ENCODE peak calls at places on chromosome 10, in five cellular contexts. K is fibroblast of lung, L is neural progenitor cell, R is HCT116, A is body of pancreas. M is an unnamed sample.
A peak's percentile ranks its signal among the peaks of the same experiment; 100 is the strongest.

GRCh38 chr10:123165445-123166072 is 11.4 kb downstream of the BUB3 start:
- DNase-seq in K (no peak), L (no peak), A (no peak), R (no peak), M (no peak)

GRCh38 chr10:30883116-30883515 is 148.5 kb downstream of the ZNF438 start:
- DNase-seq in A (no peak), L (no peak), R (no peak), K (no peak), M (no peak)

GRCh38 chr10:50636576-50636975 is 12.8 kb upstream of the SGMS1 start:
- DNase-seq in K (peak; percentile 51), R (no peak), L (no peak), A (no peak), M (no peak)

GRCh38 chr10:77103213-77103612 is 534.4 kb downstream of the KCNMA1 start:
- DNase-seq in R (no peak), K (no peak), A (no peak), L (no peak), M (no peak)

GRCh38 chr10:76086571-76087260 is 655.3 kb downstream of the LRMDA start:
- DNase-seq in R (no peak), A (peak; percentile 45), L (peak; percentile 28), K (peak; percentile 97), M (peak; percentile 94)

GRCh38 chr10:130040351-130040750 is 70.3 kb downstream of the C10orf143 start:
- DNase-seq in R (no peak), A (no peak), L (no peak), K (no peak), M (no peak)

GRCh38 chr10:7833210-7833609 is 14.9 kb downstream of the TAF3 start:
- DNase-seq in K (no peak), A (no peak), R (no peak), L (no peak), M (no peak)

GRCh38 chr10:56178210-56178609 is 182.8 kb downstream of the ZWINT start:
- DNase-seq in R (no peak), L (no peak), K (no peak), A (no peak), M (no peak)

GRCh38 chr10:120999868-121000267 is 148.7 kb downstream of the WDR11 start:
- DNase-seq in K (no peak), L (peak; percentile 38), A (no peak), R (no peak), M (no peak)

GRCh38 chr10:91864099-91864498 is 45.2 kb downstream of the FGFBP3 start:
- DNase-seq in A (no peak), K (no peak), R (no peak), L (no peak), M (no peak)

GRCh38 chr10:28254290-28254985 is 48.4 kb downstream of the MPP7 start:
- DNase-seq in A (peak; percentile 43), R (peak; percentile 75), L (no peak), K (peak; percentile 92), M (peak; percentile 68)

GRCh38 chr10:34954142-34954541 is 136.0 kb downstream of the CUL2 start:
- DNase-seq in L (no peak), A (peak; percentile 93), K (no peak), R (no peak), M (no peak)

GRCh38 chr10:6204341-6205191 is 1.8 kb downstream of the PFKFB3 start:
- DNase-seq in R (no peak), A (peak; percentile 73), K (peak; percentile 78), L (peak; percentile 88), M (peak; percentile 86)

GRCh38 chr10:34433241-34434076 is 381.6 kb downstream of the PARD3 start:
- DNase-seq in K (peak; percentile 64), R (no peak), A (no peak), L (no peak), M (peak; percentile 97)

GRCh38 chr10:77604941-77605351 is 32.7 kb downstream of the KCNMA1 start:
- DNase-seq in L (no peak), K (no peak), R (no peak), A (no peak), M (no peak)

GRCh38 chr10:102113956-102114857 is 6.0 kb downstream of the LDB1 start:
- DNase-seq in A (peak; percentile 18), R (no peak), K (peak; percentile 27), L (peak; percentile 73), M (no peak)

GRCh38 chr10:28503114-28503513 is 29.8 kb upstream of the WAC start:
- DNase-seq in A (peak; percentile 51), R (peak; percentile 27), L (no peak), K (peak; percentile 15), M (peak; percentile 6)

GRCh38 chr10:115171392-115171960 is 78.3 kb downstream of the ATRNL1 start:
- DNase-seq in A (no peak), R (peak; percentile 7), L (peak; percentile 3), K (peak; percentile 1), M (peak; percentile 18)

GRCh38 chr10:110471566-110472139 is 26.1 kb upstream of the DUSP5 start:
- DNase-seq in R (no peak), A (no peak), L (no peak), K (peak; percentile 88), M (peak; percentile 74)

GRCh38 chr10:74109452-74109851 is 41.2 kb downstream of the AP3M1 start:
- DNase-seq in L (no peak), K (no peak), A (no peak), R (no peak), M (no peak)

GRCh38 chr10:69262249-69262864 is 15.9 kb upstream of the HK1 start:
- DNase-seq in L (no peak), R (no peak), A (no peak), K (no peak), M (no peak)

GRCh38 chr10:88115968-88116367 is 252.5 kb downstream of the PTEN start:
- DNase-seq in L (no peak), A (no peak), K (peak; percentile 77), R (no peak), M (peak; percentile 47)

GRCh38 chr10:102776779-102777417 is 33.1 kb downstream of the WBP1L start:
- DNase-seq in R (no peak), K (peak; percentile 100), A (peak; percentile 92), L (peak; percentile 85), M (peak; percentile 96)

GRCh38 chr10:4514445-4515108 is 311.4 kb upstream of the AKR1E2 start:
- DNase-seq in A (peak; percentile 74), K (no peak), L (no peak), R (no peak), M (no peak)

GRCh38 chr10:49174926-49175500 is 13.2 kb downstream of the TMEM273 start:
- DNase-seq in A (no peak), R (no peak), L (no peak), K (no peak), M (no peak)

GRCh38 chr10:26310361-26310760 is 93.8 kb downstream of the GAD2 start:
- DNase-seq in L (no peak), K (no peak), A (no peak), R (no peak), M (no peak)

GRCh38 chr10:26311383-26311940 is 94.9 kb downstream of the GAD2 start:
- DNase-seq in L (peak; percentile 73), A (no peak), K (no peak), R (peak; percentile 2), M (no peak)
- H3K4me3 ChIP-seq in L (no peak overlapping the region), A (no peak overlapping the region), K (no peak overlapping the region), R (no peak overlapping the region), M (no peak overlapping the region)

GRCh38 chr10:126384269-126384873 is 3.9 kb downstream of the ADAM12 start:
- DNase-seq in L (no peak), R (no peak), A (no peak), K (peak; percentile 99), M (peak; percentile 91)

GRCh38 chr10:126391162-126391880 is 3.0 kb upstream of the ADAM12 start:
- DNase-seq in R (no peak), A (peak; percentile 23), L (no peak), K (peak; percentile 60), M (peak; percentile 43)

GRCh38 chr10:126390324-126390723 is 2.0 kb upstream of the ADAM12 start:
- DNase-seq in L (no peak), K (no peak), R (no peak), A (no peak), M (no peak)

GRCh38 chr10:126387931-126388911 is at the start of gene ADAM12:
- DNase-seq in R (no peak), A (peak; percentile 21), L (peak; percentile 61), K (peak; percentile 82), M (peak; percentile 85)

DNA sequence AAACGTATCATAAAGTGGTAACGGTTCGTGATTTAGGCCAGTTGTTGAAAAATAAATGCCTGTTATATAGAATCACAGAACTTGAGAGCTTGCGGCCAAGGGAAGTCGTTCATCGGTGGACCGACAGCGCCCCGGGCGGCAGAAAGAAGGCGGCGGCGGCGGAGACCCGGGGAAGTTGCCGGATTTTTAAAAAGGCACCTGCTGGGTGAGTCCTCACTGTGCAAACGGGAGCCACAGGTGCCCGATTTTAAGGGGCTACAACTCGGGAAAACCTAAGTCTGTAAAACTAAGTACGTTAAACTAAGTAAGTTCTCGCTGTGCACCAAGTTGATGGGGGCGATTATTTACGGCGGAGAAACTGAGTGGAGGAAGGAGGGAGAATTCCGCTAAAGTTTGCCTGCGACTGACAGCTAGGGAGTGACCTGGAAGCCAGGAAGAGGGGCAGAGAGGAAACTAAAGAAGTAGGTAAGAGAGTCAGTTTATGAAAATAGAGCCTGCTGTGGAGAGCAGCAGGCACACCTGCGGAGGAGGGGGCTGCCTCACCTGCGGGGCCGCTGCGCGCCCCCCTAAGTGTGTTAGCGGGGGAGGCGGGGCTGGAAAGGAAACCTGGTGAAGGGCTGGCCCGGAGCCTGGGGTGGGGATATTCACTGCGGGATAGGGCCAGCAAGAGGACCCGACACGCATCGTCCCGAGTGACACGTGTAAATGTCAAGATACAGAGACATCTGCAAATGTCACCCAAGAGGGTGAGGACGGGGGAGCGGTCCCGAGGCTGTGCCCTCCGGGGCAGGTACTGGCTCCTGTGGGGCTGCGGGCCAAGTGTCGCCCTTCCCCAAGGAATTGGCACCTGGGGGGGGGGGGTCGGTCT is 1.0 kb downstream of the ADAM12 start:
- DNase-seq in A (peak; percentile 61), K (peak; percentile 81), R (no peak), L (peak; percentile 80), M (peak; percentile 81)
- TF ChIP-seq CTCF in A (peak; percentile 76), K (peak; percentile 79), R (peak; percentile 24), L (peak; percentile 92), M (peak; percentile 89)

GRCh38 chr10:15658099-15658702 is 61.5 kb downstream of the ITGA8 start:
- DNase-seq in L (no peak), R (no peak), A (no peak), K (no peak), M (no peak)

GRCh38 chr10:15660990-15661389 is 58.7 kb downstream of the ITGA8 start:
- DNase-seq in K (no peak), R (no peak), L (peak; percentile 21), A (no peak), M (no peak)

GRCh38 chr10:15661574-15661973 is 58.1 kb downstream of the ITGA8 start:
- DNase-seq in R (no peak), L (no peak), K (no peak), A (no peak), M (peak; percentile 11)
- H3K4me3 ChIP-seq in R (no peak overlapping the region), L (no peak overlapping the region), K (no peak overlapping the region), A (no peak overlapping the region), M (no peak overlapping the region)

DNA sequence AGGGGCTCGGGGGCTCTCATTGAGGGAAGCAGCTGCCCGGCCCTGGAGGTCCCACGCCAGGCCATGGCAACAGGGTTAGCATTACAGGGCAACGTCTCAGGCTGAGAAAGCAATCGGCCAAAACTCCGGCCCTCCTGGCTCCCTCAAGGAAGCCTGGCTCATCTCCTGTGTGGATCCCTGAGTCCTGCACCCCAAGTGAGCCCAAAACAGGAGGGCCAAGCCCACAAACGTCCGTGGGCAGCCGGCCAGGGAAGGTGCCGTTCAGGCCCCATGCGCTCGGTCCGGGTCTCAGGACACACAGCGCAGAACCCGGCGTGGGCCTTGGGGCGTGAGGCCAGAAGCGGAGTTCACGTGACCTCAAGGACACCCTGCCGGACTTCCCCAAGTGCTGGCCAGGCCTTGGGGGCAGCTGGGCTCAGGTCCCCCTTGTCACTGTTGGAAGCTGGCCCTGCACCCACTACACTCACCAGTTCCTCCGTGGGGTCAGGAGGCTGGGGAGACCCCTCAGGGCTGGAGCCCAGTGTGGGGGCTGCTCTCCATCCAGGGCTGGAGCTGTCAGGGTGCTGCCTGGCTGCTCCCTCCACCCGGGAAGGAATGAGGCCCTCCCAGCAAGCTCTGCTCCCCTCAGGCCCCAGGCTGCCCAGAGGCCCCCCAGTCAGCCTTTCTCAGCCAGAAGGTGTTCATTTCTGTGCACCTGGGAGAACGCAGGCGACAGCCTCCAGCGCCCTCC is 7.9 kb upstream of the PWWP2B start:
- DNase-seq in K (no peak), A (peak; percentile 84), L (peak; percentile 68), R (no peak), M (no peak)
- TF ChIP-seq CTCF in K (no peak), A (no peak), L (no peak), R (no peak), M (no peak)